ENCODE peak calls at places on chromosomes 2 and 18, in five cellular contexts. U, B, X, S and C are unnamed samples.

GRCh38 chr2:95273911-95274290 is 348 bp upstream of the PROM2 start:
- DNase-seq in X (peak), S (no peak), B (no peak), U (no peak), C (no peak)

GRCh38 chr2:46335404-46335965 is 38.3 kb downstream of the EPAS1 start:
- DNase-seq in U (no peak), B (no peak), X (peak), S (no peak), C (no peak)

GRCh38 chr2:176494949-176495353 is 225.7 kb downstream of the MTX2 start:
- DNase-seq in U (no peak), S (no peak), X (no peak), B (no peak), C (no peak)

GRCh38 chr18:22694954-22695353 is 238.2 kb upstream of the RBBP8 start:
- DNase-seq in U (no peak), B (no peak), S (no peak), X (no peak), C (peak)

GRCh38 chr2:216735086-216735485 is 39.7 kb upstream of the IGFBP5 start:
- DNase-seq in B (no peak), U (no peak), S (no peak), X (no peak), C (no peak)

GRCh38 chr2:127386764-127387654 is 766 bp downstream of the MAP3K2 start:
- DNase-seq in X (peak), B (peak), S (no peak), U (peak), C (peak)

GRCh38 chr2:19786408-19787058 is 115.2 kb downstream of the TTC32 start:
- DNase-seq in S (no peak), X (no peak), U (peak), B (no peak), C (no peak)

GRCh38 chr2:218168635-218169462 is 2.1 kb upstream of the CXCR1 start:
- DNase-seq in S (no peak), U (peak), X (peak), B (peak), C (peak)

GRCh38 chr2:209642146-209642815 is 129.4 kb upstream of the UNC80 start:
- DNase-seq in X (no peak), U (no peak), B (no peak), S (no peak), C (no peak)

GRCh38 chr18:77112161-77112801 is 20.3 kb downstream of the MBP start:
- DNase-seq in U (no peak), X (peak), B (no peak), S (no peak), C (no peak)

GRCh38 chr2:217666338-217666737 is 336.5 kb downstream of the TNS1 start:
- DNase-seq in B (no peak), S (no peak), U (no peak), X (no peak), C (no peak)

GRCh38 chr2:189511210-189511609 is 69.4 kb downstream of the SLC40A1 start:
- DNase-seq in X (no peak), B (no peak), S (no peak), U (no peak), C (no peak)

GRCh38 chr2:149145314-149146295 is 107.1 kb downstream of the LYPD6B start:
- DNase-seq in U (no peak), X (no peak), S (no peak), B (no peak), C (no peak)

GRCh38 chr2:37618326-37618725 is 53.1 kb downstream of the CDC42EP3 start:
- DNase-seq in U (no peak), X (no peak), B (no peak), S (no peak), C (no peak)

GRCh38 chr2:20560011-20560410 is 90.9 kb downstream of the HS1BP3 start:
- DNase-seq in B (no peak), X (no peak), U (no peak), S (no peak), C (no peak)

GRCh38 chr2:234453216-234453615 is 43.7 kb downstream of the ARL4C start:
- DNase-seq in S (no peak), X (no peak), B (no peak), U (no peak), C (no peak)

GRCh38 chr2:74181739-74182138 is 3.1 kb upstream of the MOB1A start:
- DNase-seq in X (no peak), S (peak), U (no peak), B (no peak), C (no peak)

GRCh38 chr18:68448736-68449135 is 266.2 kb downstream of the TMX3 start:
- DNase-seq in S (no peak), U (no peak), B (no peak), X (no peak), C (no peak)

GRCh38 chr2:98212291-98212690 is 125.3 kb downstream of the VWA3B start:
- DNase-seq in U (no peak), X (no peak), S (no peak), B (no peak), C (no peak)

GRCh38 chr18:73752965-73753364 is 394.7 kb downstream of the FBXO15 start:
- DNase-seq in S (no peak), X (no peak), U (no peak), B (no peak), C (no peak)

GRCh38 chr18:23158884-23159820 is 23.9 kb downstream of the CABLES1 start:
- DNase-seq in S (no peak), X (no peak), U (no peak), B (no peak), C (no peak)

GRCh38 chr18:57640236-57640635 is 18.6 kb upstream of the NARS1 start:
- DNase-seq in U (no peak), S (no peak), X (no peak), B (no peak), C (no peak)

GRCh38 chr2:222000326-222000725 is 298.5 kb downstream of the PAX3 start:
- DNase-seq in X (no peak), S (no peak), U (no peak), B (no peak), C (no peak)

GRCh38 chr2:45191972-45192371 is 182.7 kb upstream of the SIX2 start:
- DNase-seq in X (no peak), U (no peak), B (no peak), S (no peak), C (no peak)

GRCh38 chr2:126645211-126645618 is 10.7 kb upstream of the GYPC start:
- DNase-seq in S (no peak), U (no peak), X (peak), B (no peak), C (no peak)

GRCh38 chr2:129913695-129914495 is 65.6 kb upstream of the RAB6C start:
- DNase-seq in X (peak), S (no peak), B (no peak), U (no peak), C (no peak)

GRCh38 chr2:140359056-140359771 is 1579.0 kb upstream of the NXPH2 start:
- DNase-seq in U (no peak), S (no peak), B (no peak), X (no peak), C (no peak)

GRCh38 chr18:32296851-32297250 is 107.0 kb downstream of the MEP1B start:
- DNase-seq in X (no peak), B (no peak), S (no peak), U (no peak), C (no peak)

GRCh38 chr2:168997794-168998193 is 33.3 kb downstream of the ABCB11 start:
- DNase-seq in U (no peak), B (no peak), S (no peak), X (no peak), C (no peak)

GRCh38 chr2:96514521-96514920 is 9.4 kb upstream of the NEURL3 start:
- DNase-seq in S (no peak), X (no peak), U (no peak), B (no peak), C (no peak)

GRCh38 chr2:112916145-112916571 is 5.2 kb downstream of the IL37 start:
- DNase-seq in B (no peak), X (no peak), U (no peak), S (no peak), C (no peak)

GRCh38 chr2:135149251-135149650 is 97.2 kb downstream of the RAB3GAP1 start:
- DNase-seq in S (no peak), U (peak), X (no peak), B (no peak), C (no peak)

GRCh38 chr2:110770696-110771425 is 38.5 kb downstream of the ACOXL start:
- DNase-seq in B (no peak), X (no peak), U (no peak), S (no peak), C (no peak)

GRCh38 chr18:28794459-28795245 is 617.7 kb upstream of the CDH2 start:
- DNase-seq in B (no peak), U (no peak), X (no peak), S (no peak), C (no peak)

GRCh38 chr2:215770668-215771067 is 242.7 kb downstream of the MREG start:
- DNase-seq in B (no peak), X (no peak), S (no peak), U (no peak), C (no peak)

GRCh38 chr2:37713258-37713700 is 41.8 kb upstream of the CDC42EP3 start:
- DNase-seq in U (no peak), S (peak), X (no peak), B (no peak), C (no peak)

GRCh38 chr2:120910956-120911951 is 175.6 kb downstream of the GLI2 start:
- DNase-seq in B (no peak), X (no peak), U (no peak), S (no peak), C (no peak)

GRCh38 chr18:77133920-77134496 is 1.4 kb upstream of the MBP start:
- DNase-seq in B (no peak), X (no peak), S (no peak), U (peak), C (no peak)

GRCh38 chr2:62972601-62973000 is 78.0 kb upstream of the OTX1 start:
- DNase-seq in S (no peak), X (no peak), U (no peak), B (no peak), C (no peak)

GRCh38 chr2:69449906-69450305 is 12.7 kb upstream of the NFU1 start:
- DNase-seq in X (no peak), S (no peak), U (no peak), B (no peak), C (no peak)

GRCh38 chr18:49745051-49746014 is 68.0 kb downstream of the ACAA2 start:
- DNase-seq in X (no peak), S (no peak), U (no peak), B (no peak), C (no peak)
- TF ChIP-seq SUZ12 in X (no peak), S (no peak), U (no peak), B (no peak), C (no peak)

DNA sequence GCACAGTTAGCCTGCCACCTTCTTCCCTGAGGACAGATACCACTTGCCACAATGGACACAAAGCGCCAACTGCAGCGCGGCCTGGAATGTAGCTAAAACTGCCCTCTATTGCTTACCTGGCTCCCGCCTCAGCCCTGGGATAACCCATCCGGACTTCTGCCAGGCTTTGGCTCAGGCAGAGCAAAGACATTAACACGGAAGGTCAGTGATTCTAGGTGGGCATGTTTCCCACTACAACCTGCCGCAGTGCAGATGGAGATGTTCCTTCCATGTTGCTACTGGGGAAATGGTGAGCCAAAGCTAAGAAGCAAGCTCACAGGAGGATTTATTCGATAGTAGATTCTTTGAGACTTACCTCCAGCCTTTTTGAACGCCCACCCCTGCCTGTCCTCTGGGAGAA is 74.8 kb downstream of the XDH start:
- DNase-seq in S (no peak), B (no peak), U (no peak), X (no peak), C (no peak)
- TF ChIP-seq SUZ12 in S (no peak), B (no peak), U (no peak), X (no peak), C (no peak)

DNA sequence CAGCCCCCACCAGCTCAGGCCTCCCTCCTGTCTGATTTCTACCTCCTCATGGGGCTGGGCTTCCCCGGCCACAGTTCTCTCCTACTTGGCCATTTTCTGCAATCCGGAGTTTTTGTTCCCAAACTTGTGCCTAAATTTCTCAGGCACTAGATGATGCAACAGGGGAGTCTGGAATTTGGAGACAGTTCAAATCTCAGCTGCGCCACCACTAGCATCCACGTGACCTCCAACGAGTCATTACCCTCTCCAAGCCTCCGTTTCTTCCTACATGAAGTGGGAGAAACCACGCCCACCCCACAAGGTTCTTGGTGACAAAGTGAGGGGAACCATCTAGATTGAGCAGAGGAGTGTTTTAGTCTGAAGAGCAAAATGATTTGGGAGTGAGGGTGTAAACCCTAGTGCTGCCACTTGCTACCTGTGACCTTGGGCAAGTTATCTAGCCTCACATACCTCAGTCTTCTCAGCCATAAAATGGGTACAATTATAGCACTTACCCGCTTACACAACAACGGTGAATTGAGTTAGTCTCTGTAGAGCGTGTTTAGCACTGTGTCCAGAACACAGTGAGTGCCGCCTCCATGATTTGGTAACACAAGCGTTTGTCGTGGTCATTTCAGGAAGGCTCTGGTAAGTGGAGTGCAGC is 61.4 kb upstream of the ASAP2 start:
- DNase-seq in X (no peak), S (no peak), B (no peak), U (no peak), C (no peak)
- TF ChIP-seq SUZ12 in X (no peak), S (no peak), B (no peak), U (no peak), C (no peak)

GRCh38 chr2:26173596-26174482 is 951 bp downstream of the GAREM2 start:
- DNase-seq in B (no peak), S (no peak), U (no peak), X (peak), C (no peak)
- TF ChIP-seq SUZ12 in B (no peak), S (no peak), U (no peak), X (no peak), C (no peak)

GRCh38 chr2:232419245-232420072 is 12.8 kb downstream of the ALPG start:
- DNase-seq in B (no peak), S (no peak), U (no peak), X (peak), C (no peak)
- TF ChIP-seq SUZ12 in B (no peak), S (no peak), U (no peak), X (peak), C (no peak)

GRCh38 chr2:64369706-64370105 is 84.3 kb upstream of the LGALSL start:
- DNase-seq in B (no peak), U (no peak), S (no peak), X (no peak), C (no peak)

GRCh38 chr2:64371727-64372126 is 82.2 kb upstream of the LGALSL start:
- DNase-seq in S (no peak), B (no peak), U (no peak), X (no peak), C (no peak)

GRCh38 chr2:64376926-64377325 is 77.0 kb upstream of the LGALSL start:
- DNase-seq in U (no peak), X (no peak), B (no peak), S (no peak), C (no peak)

GRCh38 chr2:64379221-64379620 is 74.7 kb upstream of the LGALSL start:
- DNase-seq in U (no peak), S (no peak), B (no peak), X (no peak), C (no peak)

DNA sequence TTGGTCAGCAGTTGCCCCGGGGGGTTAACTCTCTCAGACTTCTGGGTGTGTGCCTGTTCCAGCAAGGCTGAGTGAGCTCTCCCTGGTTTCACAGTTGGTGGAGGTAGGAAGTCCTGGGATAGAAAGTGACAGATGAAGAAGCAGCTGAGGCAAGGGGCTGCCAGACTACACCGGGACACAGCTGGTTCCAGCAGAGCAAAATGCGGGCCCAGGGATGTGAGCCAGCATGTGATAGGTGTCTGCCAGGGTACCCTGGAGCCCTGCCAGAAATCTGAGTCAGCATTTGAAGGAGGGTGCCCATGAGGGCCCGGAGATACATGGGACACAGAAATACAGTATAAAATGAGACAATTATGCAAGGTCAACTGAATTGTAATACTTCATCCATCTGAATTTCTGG is 79.3 kb upstream of the LGALSL start:
- DNase-seq in U (no peak), S (no peak), B (no peak), X (no peak), C (no peak)
- TF ChIP-seq SUZ12 in U (no peak), S (no peak), B (no peak), X (no peak), C (no peak)

DNA sequence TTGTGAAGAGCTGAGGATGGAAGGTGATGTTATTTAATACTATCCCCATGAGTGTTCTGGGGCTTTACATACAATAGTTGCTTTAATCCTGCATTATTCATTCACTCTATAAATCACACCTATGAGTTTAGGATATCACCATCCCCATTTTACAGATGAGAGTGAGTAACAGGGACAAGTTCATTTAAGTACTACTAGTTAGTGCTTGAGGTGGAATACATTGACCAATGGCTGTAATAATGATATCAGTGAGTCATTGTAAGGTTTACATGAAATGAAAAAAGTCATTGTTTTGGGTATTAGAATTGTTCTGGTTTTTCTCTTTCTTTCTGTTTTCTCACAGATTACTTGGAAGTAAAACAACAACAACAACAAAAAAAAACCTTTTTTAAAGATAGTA is 42.5 kb downstream of the TANC1 start:
- DNase-seq in S (no peak), U (no peak), X (no peak), B (no peak), C (no peak)
- TF ChIP-seq SUZ12 in S (no peak), U (no peak), X (no peak), B (no peak), C (no peak)